ENCODE peak calls at places on chromosomes 13 and 19, in eight cellular contexts. O, L, X, T, V, D, J and E are unnamed samples.

GRCh38 chr19:13526552-13526951 is 20.3 kb upstream of the CACNA1A start:
- DNase-seq in V (no peak), D (peak; percentile 36), J (no peak), T (no peak), L (no peak), X (no peak), O (no peak), E (no peak)

GRCh38 chr19:45362291-45362690 is 8.1 kb downstream of the ERCC2 start:
- DNase-seq in L (no peak), J (no peak), D (no peak), X (no peak), T (no peak), O (no peak), V (no peak), E (no peak)

GRCh38 chr19:48540110-48540509 is 11.9 kb upstream of the SULT2B1 start:
- DNase-seq in O (peak; percentile 26), L (no peak), D (no peak), V (no peak), T (no peak), X (no peak), J (no peak), E (peak; percentile 28)

GRCh38 chr13:39998166-39998565 is 342.7 kb downstream of the COG6 start:
- DNase-seq in J (no peak), T (no peak), X (no peak), V (no peak), O (no peak), D (no peak), L (no peak), E (no peak)

GRCh38 chr13:28423010-28423409 is 71.9 kb downstream of the FLT1 start:
- DNase-seq in D (no peak), J (no peak), L (peak; percentile 42), X (no peak), T (no peak), O (no peak), V (no peak), E (no peak)

GRCh38 chr13:95588134-95588533 is 35.6 kb downstream of the CLDN10 start:
- DNase-seq in T (no peak), V (no peak), X (no peak), J (no peak), O (no peak), L (no peak), D (no peak), E (no peak)

GRCh38 chr13:26663801-26664200 is 96.8 kb downstream of the GPR12 start:
- DNase-seq in J (no peak), T (no peak), V (no peak), L (no peak), D (peak; percentile 40), X (no peak), O (peak; percentile 32), E (no peak)

GRCh38 chr13:113114511-113115362 is 7.9 kb upstream of the F10 start:
- DNase-seq in V (no peak), O (no peak), D (no peak), J (no peak), T (no peak), X (no peak), L (peak; percentile 9), E (no peak)

GRCh38 chr19:23482829-23483228 is 87.6 kb upstream of the ZNF91 start:
- DNase-seq in V (no peak), L (no peak), X (no peak), T (no peak), O (no peak), D (peak; percentile 17), J (no peak), E (no peak)

GRCh38 chr13:90723381-90723780 is 624.1 kb upstream of the MIR17HG start:
- DNase-seq in T (no peak), L (no peak), X (peak; percentile 23), O (no peak), V (no peak), J (no peak), D (no peak), E (no peak)

GRCh38 chr19:4877753-4878490 is 10.5 kb upstream of the PLIN3 start:
- DNase-seq in L (no peak), X (no peak), O (peak; percentile 39), J (no peak), V (no peak), D (no peak), T (no peak), E (no peak)

GRCh38 chr13:37736040-37736439 is 133.5 kb downstream of the TRPC4 start:
- DNase-seq in V (no peak), J (no peak), D (peak; percentile 67), T (no peak), L (no peak), X (peak; percentile 38), O (no peak), E (no peak)

GRCh38 chr19:4149518-4150288 is 3.7 kb upstream of the CREB3L3 start:
- DNase-seq in D (no peak), O (no peak), L (peak; percentile 83), T (no peak), J (no peak), V (no peak), X (no peak), E (peak; percentile 17)

GRCh38 chr13:108957369-108958012 is 328.1 kb downstream of the MYO16 start:
- DNase-seq in T (peak; percentile 60), V (no peak), L (peak; percentile 69), O (no peak), J (no peak), D (no peak), X (peak; percentile 95), E (no peak)

GRCh38 chr13:41544824-41545707 is 87.7 kb downstream of the RGCC start:
- DNase-seq in V (no peak), L (no peak), J (no peak), T (no peak), O (no peak), D (no peak), X (peak; percentile 21), E (no peak)

GRCh38 chr13:33110713-33111413 is 94.6 kb downstream of the KL start:
- DNase-seq in T (no peak), J (peak; percentile 79), V (no peak), O (no peak), X (peak; percentile 65), D (no peak), L (peak; percentile 47), E (no peak)

GRCh38 chr13:112968910-112969691 is at the start of gene MCF2L:
- DNase-seq in L (peak; percentile 37), J (no peak), O (peak; percentile 57), D (peak; percentile 62), X (peak; percentile 60), T (no peak), V (peak; percentile 22), E (peak; percentile 68)

GRCh38 chr13:110874508-110874960 is 40.3 kb downstream of the ANKRD10 start:
- DNase-seq in L (peak; percentile 86), T (peak; percentile 8), V (no peak), J (peak; percentile 86), O (peak; percentile 68), X (peak; percentile 64), D (peak; percentile 89), E (peak; percentile 81)